ENCODE peak calls at places on chromosomes 12 and 14, in seven cellular contexts. X is body of pancreas, I is endothelial cell of umbilical vein, A is mammary epithelial cell, G is upper lobe of right lung, N is vagina, B is right cardiac atrium. C is an unnamed sample.

GRCh38 chr12:14769462-14769836 is 33.8 kb downstream of the WBP11 start:
- DNase-seq in I (no peak), X (peak), N (peak), B (peak), A (no peak), G (peak), C (no peak)

GRCh38 chr12:64450711-64451486 is 1.0 kb upstream of the TBK1 start:
- DNase-seq in G (no peak), X (no peak), B (no peak), A (peak), N (no peak), I (peak), C (no peak)

GRCh38 chr12:59808317-59808910 is 212.6 kb downstream of the SLC16A7 start:
- DNase-seq in X (peak), I (peak), A (peak), G (no peak), B (no peak), N (no peak), C (no peak)

GRCh38 chr14:90419200-90419599 is 22.4 kb downstream of the CALM1 start:
- DNase-seq in N (peak), I (peak), B (peak), G (no peak), A (peak), X (peak), C (peak)

GRCh38 chr12:60072911-60073310 is 477.1 kb downstream of the SLC16A7 start:
- DNase-seq in A (no peak), I (peak), G (no peak), N (no peak), B (no peak), X (no peak), C (no peak)

GRCh38 chr14:41604793-41605534 is 1.7 kb upstream of the LRFN5 start:
- DNase-seq in G (peak), N (peak), B (peak), I (no peak), X (peak), A (no peak), C (no peak)

GRCh38 chr12:12018454-12018853 is 52.3 kb upstream of the BCL2L14 start:
- DNase-seq in I (no peak), B (peak), G (no peak), N (no peak), X (no peak), A (peak), C (no peak)

GRCh38 chr12:105109465-105110212 is 2.1 kb downstream of the WASHC4 start:
- DNase-seq in X (no peak), G (no peak), N (no peak), B (no peak), A (no peak), I (peak), C (no peak)

GRCh38 chr14:83294941-83295340 is 1761.3 kb upstream of the SEL1L start:
- DNase-seq in G (no peak), N (no peak), I (no peak), A (no peak), B (no peak), X (no peak), C (no peak)

GRCh38 chr12:121424632-121424992 is 24.7 kb downstream of the RNF34 start:
- DNase-seq in N (no peak), I (no peak), A (no peak), G (no peak), X (no peak), B (no peak), C (no peak)
- H3K27ac ChIP-seq in N (no peak), I (no peak), A (no peak), G (no peak), X (no peak), B (peak), C (no peak)

GRCh38 chr12:468671-469389 is 9.1 kb downstream of the B4GALNT3 start:
- DNase-seq in X (no peak), N (no peak), A (no peak), I (peak), B (no peak), G (no peak), C (no peak)

GRCh38 chr12:464484-465267 is 4.9 kb downstream of the B4GALNT3 start:
- DNase-seq in G (no peak), X (peak), A (no peak), N (no peak), B (no peak), I (no peak), C (no peak)

GRCh38 chr12:466039-466438 is 6.3 kb downstream of the B4GALNT3 start:
- DNase-seq in I (no peak), X (no peak), G (peak), N (no peak), B (no peak), A (no peak), C (no peak)

GRCh38 chr12:467591-467990 is 7.9 kb downstream of the B4GALNT3 start:
- DNase-seq in G (no peak), N (no peak), B (no peak), I (no peak), A (peak), X (no peak), C (no peak)

DNA sequence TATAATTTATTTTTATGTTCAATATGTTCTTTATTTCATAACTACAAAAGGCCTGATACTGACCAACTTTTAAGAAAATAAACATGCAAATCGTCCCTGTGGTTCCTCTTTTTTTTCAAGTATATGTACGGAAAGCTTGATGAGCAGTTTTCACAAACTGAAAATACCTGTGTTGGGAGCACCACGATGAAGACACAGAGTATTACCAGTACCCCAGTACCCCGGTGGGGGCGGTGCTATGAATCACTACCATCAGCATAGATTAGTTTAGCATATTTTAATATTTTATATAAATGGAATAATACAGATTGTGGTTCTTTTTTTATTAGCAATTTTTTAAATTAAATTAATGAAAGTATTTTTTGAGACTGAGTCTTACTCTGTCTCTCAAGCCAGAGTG is 7.0 kb downstream of the B4GALNT3 start:
- DNase-seq in B (no peak), N (no peak), X (no peak), I (no peak), G (no peak), A (no peak), C (no peak)
- H3K4me3 ChIP-seq in B (no peak), N (no peak), X (no peak), I (no peak), G (no peak), A (no peak), C (no peak)

DNA sequence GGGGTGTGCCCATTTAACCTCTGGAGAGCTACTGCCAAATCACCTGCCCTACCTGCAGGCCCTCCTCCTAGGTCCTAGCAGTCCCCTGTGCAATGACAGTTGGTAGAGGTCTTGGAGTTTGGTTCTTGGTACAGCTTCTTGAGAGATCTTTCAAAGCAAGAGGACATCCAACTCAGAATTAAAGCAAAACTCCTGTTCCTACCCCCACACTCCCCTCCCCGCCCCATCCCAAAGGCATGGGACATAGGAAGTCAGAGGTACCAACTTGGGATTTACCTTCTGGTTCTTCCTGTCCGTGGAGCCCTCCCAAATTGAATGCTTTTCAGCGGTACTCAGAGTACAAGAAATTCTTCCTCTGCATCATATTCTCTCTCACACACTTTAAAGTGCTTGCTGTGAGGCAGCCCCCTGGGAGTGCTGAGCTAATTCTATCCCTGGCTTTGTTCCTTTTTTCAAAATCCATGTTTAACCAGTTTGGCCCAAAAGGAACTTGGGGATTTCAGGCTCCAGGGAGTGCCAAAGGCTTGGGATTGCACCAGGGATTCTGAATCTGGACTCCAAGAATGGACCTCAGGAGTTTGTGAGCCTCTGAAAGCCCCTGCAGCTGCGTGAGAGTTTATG is 40.8 kb downstream of the GALNT16 start:
- DNase-seq in B (no peak), A (no peak), G (peak), I (no peak), X (no peak), N (no peak), C (peak)
- H3K27ac ChIP-seq in B (no peak), A (no peak), G (no peak), I (no peak), X (no peak), N (no peak), C (no peak)

GRCh38 chr12:107822356-107822755 is 47.9 kb downstream of the ASCL4 start:
- DNase-seq in X (no peak), I (no peak), N (no peak), G (no peak), B (no peak), A (no peak), C (no peak)
- H3K4me3 ChIP-seq in X (no peak), I (no peak), N (no peak), G (no peak), B (no peak), A (no peak), C (no peak)

GRCh38 chr12:77993658-77994057 is 163.0 kb downstream of the NAV3 start:
- DNase-seq in X (no peak), G (no peak), B (no peak), A (no peak), N (no peak), I (no peak), C (no peak)

GRCh38 chr12:77996670-77997069 is 166.0 kb downstream of the NAV3 start:
- DNase-seq in N (no peak), G (no peak), I (no peak), X (no peak), A (no peak), B (no peak), C (no peak)

GRCh38 chr12:77998236-77998786 is 167.6 kb downstream of the NAV3 start:
- DNase-seq in I (no peak), X (no peak), N (no peak), B (no peak), G (no peak), A (no peak), C (no peak)

GRCh38 chr12:77992760-77993159 is 162.1 kb downstream of the NAV3 start:
- DNase-seq in G (no peak), A (no peak), X (no peak), I (no peak), N (no peak), B (no peak), C (no peak)

DNA sequence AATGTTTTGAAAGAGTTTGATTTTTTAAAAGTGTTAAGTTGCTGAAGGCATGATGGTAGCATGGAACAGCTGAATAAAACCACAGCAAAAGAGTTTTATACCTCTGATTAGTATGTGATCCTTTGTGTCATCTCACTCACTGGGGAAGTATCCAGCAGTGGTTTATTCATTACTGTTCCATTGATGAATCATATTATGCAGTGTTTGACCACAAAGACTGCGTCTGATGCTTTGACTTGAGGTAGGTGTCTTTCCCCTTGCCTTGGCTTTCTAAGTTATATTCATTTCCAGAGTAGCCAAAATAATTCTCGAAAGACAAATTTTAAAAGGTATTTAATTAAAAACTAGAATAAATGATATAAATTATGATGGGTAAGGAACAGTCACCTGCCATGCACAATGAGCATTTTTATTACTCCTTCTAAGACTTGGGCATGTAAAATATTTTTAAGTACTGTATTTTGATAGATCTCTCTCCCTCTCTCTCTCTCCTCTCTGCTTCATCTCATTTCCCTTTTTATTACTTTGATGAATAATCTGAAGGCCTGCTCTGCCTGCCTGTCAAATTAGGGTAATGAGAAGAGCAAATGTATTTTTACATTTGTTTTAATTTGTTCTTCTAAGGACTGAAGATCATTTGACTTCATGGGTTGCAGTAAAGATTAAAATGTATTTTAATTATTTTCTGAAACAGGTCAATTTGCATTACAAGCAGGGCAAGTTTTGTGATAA is 164.9 kb downstream of the NAV3 start:
- DNase-seq in G (no peak), A (peak), I (no peak), B (no peak), X (no peak), N (no peak), C (no peak)
- H3K27ac ChIP-seq in G (no peak), A (no peak), I (no peak), B (no peak), X (no peak), N (no peak), C (no peak)

DNA sequence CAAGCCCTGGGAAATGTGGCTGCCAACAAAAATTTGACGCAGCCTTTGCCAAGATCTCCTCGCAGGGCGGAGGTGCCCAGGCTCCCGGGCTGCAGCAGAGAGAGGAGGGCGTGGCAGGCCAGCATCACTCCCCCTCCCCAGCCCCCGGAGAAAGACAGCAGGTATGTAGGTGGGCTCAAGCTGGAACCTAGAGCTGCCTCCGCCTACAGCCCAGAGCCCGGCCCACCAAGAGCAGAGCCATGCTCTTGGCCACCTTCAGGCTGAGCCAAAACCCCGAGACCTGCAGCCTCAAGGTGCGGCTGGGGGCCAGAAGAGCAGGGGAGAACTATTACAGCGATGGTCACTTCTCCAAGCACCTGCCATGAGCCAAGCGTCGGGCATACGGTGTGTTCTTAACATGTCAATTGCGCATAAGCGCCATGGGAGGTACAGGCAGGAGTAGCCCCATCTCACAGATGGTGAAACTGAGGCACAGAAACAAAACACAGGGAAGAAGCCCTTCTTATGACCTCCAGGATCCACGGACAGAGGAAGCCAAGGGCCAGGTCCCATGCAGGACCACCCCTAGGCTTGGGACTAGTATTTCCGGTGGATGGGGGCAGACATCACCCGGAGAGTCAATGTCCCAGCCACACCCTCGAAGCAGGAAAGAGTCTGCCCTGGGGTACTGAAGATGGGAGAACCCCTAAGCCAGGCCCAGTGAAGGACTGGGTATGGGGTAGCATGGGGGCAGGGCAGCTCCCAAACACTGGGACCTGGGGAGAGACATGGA is 109.0 kb downstream of the NCOR2 start:
- DNase-seq in X (no peak), I (no peak), N (no peak), G (no peak), A (no peak), B (peak), C (no peak)
- H3K4me3 ChIP-seq in X (no peak), I (no peak), N (no peak), G (no peak), A (no peak), B (no peak), C (no peak)

GRCh38 chr14:20772650-20773049 is 4.4 kb downstream of the EDDM3B start:
- DNase-seq in I (no peak), X (no peak), G (no peak), B (no peak), N (no peak), A (no peak), C (no peak)

GRCh38 chr14:20774258-20774657 is 6.1 kb downstream of the EDDM3B start:
- DNase-seq in X (no peak), I (no peak), B (no peak), A (no peak), G (no peak), N (no peak), C (no peak)

GRCh38 chr14:20775043-20775442 is 6.0 kb upstream of the RNASE6 start:
- DNase-seq in X (no peak), A (no peak), I (no peak), G (no peak), N (no peak), B (no peak), C (no peak)
- H3K27ac ChIP-seq in X (no peak), A (no peak), I (no peak), G (no peak), N (no peak), B (no peak), C (no peak)

GRCh38 chr12:31353730-31354708 is 28.1 kb upstream of the SINHCAF start:
- DNase-seq in N (no peak), A (no peak), B (no peak), G (no peak), I (no peak), X (no peak), C (no peak)
- H3K4me3 ChIP-seq in N (no peak), A (no peak), B (no peak), G (no peak), I (no peak), X (no peak), C (no peak)

DNA sequence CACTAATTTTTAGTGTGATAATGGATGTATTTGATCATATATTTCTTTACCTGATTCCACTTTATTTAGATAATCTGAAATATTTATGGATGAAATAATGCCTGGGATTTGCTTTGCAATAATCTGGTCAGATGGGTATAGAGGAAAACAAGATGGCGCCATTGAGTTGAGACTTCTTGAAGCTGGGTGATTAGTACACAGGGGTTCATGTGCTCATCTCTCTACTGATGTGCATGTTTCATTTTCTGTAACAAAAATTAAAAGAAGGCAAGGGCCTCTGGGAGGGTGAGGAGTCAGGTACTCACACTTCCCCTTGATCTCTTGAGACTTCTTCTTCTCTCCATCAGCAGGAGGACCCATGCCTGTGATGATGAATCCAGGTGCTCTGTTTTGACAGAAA is 61.8 kb downstream of the GCH1 start:
- DNase-seq in N (no peak), X (no peak), G (no peak), B (no peak), I (no peak), A (no peak), C (no peak)
- H3K27ac ChIP-seq in N (no peak), X (no peak), G (no peak), B (no peak), I (no peak), A (no peak), C (no peak)

GRCh38 chr14:84399296-84399910 is 1130.5 kb upstream of the FLRT2 start:
- DNase-seq in B (no peak), G (peak), I (no peak), X (no peak), A (no peak), N (no peak), C (no peak)
- H3K4me3 ChIP-seq in B (no peak), G (no peak), I (no peak), X (no peak), A (no peak), N (no peak), C (no peak)